ENCODE peak calls at places on chromosome 20, in nine cellular contexts. One of them, this sample, is unnamed.

GRCh38 chr20:62319346-62319909 is 16.6 kb downstream of the ADRM1 start:
- DNase-seq in fibroblast of lung: no peak
- DNase-seq in CD8-positive, alpha-beta T cell: peak; percentile 20
- DNase-seq in T follicular helper cell: no peak
- DNase-seq in lung: no peak
- DNase-seq in SIG-M5: no peak
- DNase-seq in memory B cell: no peak
- DNase-seq in astrocyte: no peak
- DNase-seq in stimulated activated CD4-positive, alpha-beta T cell treated with anti-CD3 and anti-CD28 coated beads, Interleukin-4, amount 100 ng/mL, for 48 hours: no peak
- DNase-seq in this sample: no peak

GRCh38 chr20:58228484-58229197 is at the start of gene ANKRD60:
- DNase-seq in fibroblast of lung: peak; percentile 78
- DNase-seq in CD8-positive, alpha-beta T cell: peak; percentile 86
- DNase-seq in T follicular helper cell: peak; percentile 67
- DNase-seq in lung: no peak
- DNase-seq in SIG-M5: no peak
- DNase-seq in memory B cell: peak; percentile 46
- DNase-seq in astrocyte: peak; percentile 65
- DNase-seq in stimulated activated CD4-positive, alpha-beta T cell treated with anti-CD3 and anti-CD28 coated beads, Interleukin-4, amount 100 ng/mL, for 48 hours: no peak
- DNase-seq in this sample: no peak

GRCh38 chr20:16020971-16021370 is 552.3 kb downstream of the KIF16B start:
- DNase-seq in fibroblast of lung: peak; percentile 56
- DNase-seq in CD8-positive, alpha-beta T cell: no peak
- DNase-seq in T follicular helper cell: no peak
- DNase-seq in lung: no peak
- DNase-seq in SIG-M5: no peak
- DNase-seq in memory B cell: no peak
- DNase-seq in astrocyte: peak; percentile 49
- DNase-seq in stimulated activated CD4-positive, alpha-beta T cell treated with anti-CD3 and anti-CD28 coated beads, Interleukin-4, amount 100 ng/mL, for 48 hours: no peak
- DNase-seq in this sample: no peak

GRCh38 chr20:59300341-59301081 is at the start of gene EDN3:
- DNase-seq in fibroblast of lung: no peak
- DNase-seq in CD8-positive, alpha-beta T cell: no peak
- DNase-seq in T follicular helper cell: no peak
- DNase-seq in lung: no peak
- DNase-seq in SIG-M5: no peak
- DNase-seq in memory B cell: no peak
- DNase-seq in astrocyte: no peak
- DNase-seq in stimulated activated CD4-positive, alpha-beta T cell treated with anti-CD3 and anti-CD28 coated beads, Interleukin-4, amount 100 ng/mL, for 48 hours: no peak
- DNase-seq in this sample: no peak

GRCh38 chr20:62313021-62313420 is 10.2 kb downstream of the ADRM1 start:
- DNase-seq in fibroblast of lung: no peak
- DNase-seq in CD8-positive, alpha-beta T cell: no peak
- DNase-seq in T follicular helper cell: no peak
- DNase-seq in lung: no peak
- DNase-seq in SIG-M5: no peak
- DNase-seq in memory B cell: no peak
- DNase-seq in astrocyte: no peak
- DNase-seq in stimulated activated CD4-positive, alpha-beta T cell treated with anti-CD3 and anti-CD28 coated beads, Interleukin-4, amount 100 ng/mL, for 48 hours: no peak
- DNase-seq in this sample: no peak

GRCh38 chr20:5780233-5781217 is 30.3 kb downstream of the SHLD1 start:
- DNase-seq in fibroblast of lung: peak; percentile 36
- DNase-seq in CD8-positive, alpha-beta T cell: no peak
- DNase-seq in T follicular helper cell: no peak
- DNase-seq in lung: no peak
- DNase-seq in SIG-M5: no peak
- DNase-seq in memory B cell: no peak
- DNase-seq in astrocyte: peak; percentile 29
- DNase-seq in stimulated activated CD4-positive, alpha-beta T cell treated with anti-CD3 and anti-CD28 coated beads, Interleukin-4, amount 100 ng/mL, for 48 hours: no peak
- DNase-seq in this sample: no peak

GRCh38 chr20:2890743-2891142 is 17.5 kb downstream of the PTPRA start:
- DNase-seq in fibroblast of lung: peak; percentile 41
- DNase-seq in CD8-positive, alpha-beta T cell: no peak
- DNase-seq in T follicular helper cell: no peak
- DNase-seq in lung: no peak
- DNase-seq in SIG-M5: no peak
- DNase-seq in memory B cell: no peak
- DNase-seq in astrocyte: peak; percentile 24
- DNase-seq in stimulated activated CD4-positive, alpha-beta T cell treated with anti-CD3 and anti-CD28 coated beads, Interleukin-4, amount 100 ng/mL, for 48 hours: no peak
- DNase-seq in this sample: no peak

GRCh38 chr20:46237221-46237620 is 71.1 kb downstream of the CDH22 start:
- DNase-seq in fibroblast of lung: no peak
- DNase-seq in CD8-positive, alpha-beta T cell: no peak
- DNase-seq in T follicular helper cell: no peak
- DNase-seq in lung: no peak
- DNase-seq in SIG-M5: no peak
- DNase-seq in memory B cell: no peak
- DNase-seq in astrocyte: no peak
- DNase-seq in stimulated activated CD4-positive, alpha-beta T cell treated with anti-CD3 and anti-CD28 coated beads, Interleukin-4, amount 100 ng/mL, for 48 hours: no peak
- DNase-seq in this sample: no peak

GRCh38 chr20:7399575-7399974 is 540.7 kb downstream of the HAO1 start:
- DNase-seq in fibroblast of lung: no peak
- DNase-seq in CD8-positive, alpha-beta T cell: no peak
- DNase-seq in T follicular helper cell: no peak
- DNase-seq in lung: no peak
- DNase-seq in SIG-M5: no peak
- DNase-seq in memory B cell: no peak
- DNase-seq in astrocyte: no peak
- DNase-seq in stimulated activated CD4-positive, alpha-beta T cell treated with anti-CD3 and anti-CD28 coated beads, Interleukin-4, amount 100 ng/mL, for 48 hours: no peak
- DNase-seq in this sample: no peak

GRCh38 chr20:43942661-43943285 is 28.1 kb downstream of the TOX2 start:
- DNase-seq in fibroblast of lung: peak; percentile 76
- DNase-seq in CD8-positive, alpha-beta T cell: no peak
- DNase-seq in T follicular helper cell: no peak
- DNase-seq in lung: no peak
- DNase-seq in SIG-M5: peak; percentile 75
- DNase-seq in memory B cell: no peak
- DNase-seq in astrocyte: peak; percentile 71
- DNase-seq in stimulated activated CD4-positive, alpha-beta T cell treated with anti-CD3 and anti-CD28 coated beads, Interleukin-4, amount 100 ng/mL, for 48 hours: no peak
- DNase-seq in this sample: no peak

GRCh38 chr20:32482251-32483220 is 102.6 kb downstream of the NOL4L start:
- DNase-seq in fibroblast of lung: peak; percentile 35
- DNase-seq in CD8-positive, alpha-beta T cell: no peak
- DNase-seq in T follicular helper cell: no peak
- DNase-seq in lung: no peak
- DNase-seq in SIG-M5: peak; percentile 29
- DNase-seq in memory B cell: no peak
- DNase-seq in astrocyte: no peak
- DNase-seq in stimulated activated CD4-positive, alpha-beta T cell treated with anti-CD3 and anti-CD28 coated beads, Interleukin-4, amount 100 ng/mL, for 48 hours: no peak
- DNase-seq in this sample: no peak

GRCh38 chr20:45449528-45449927 is 20.0 kb upstream of the WFDC2 start:
- DNase-seq in fibroblast of lung: no peak
- DNase-seq in CD8-positive, alpha-beta T cell: no peak
- DNase-seq in T follicular helper cell: no peak
- DNase-seq in lung: no peak
- DNase-seq in SIG-M5: no peak
- DNase-seq in memory B cell: no peak
- DNase-seq in astrocyte: no peak
- DNase-seq in stimulated activated CD4-positive, alpha-beta T cell treated with anti-CD3 and anti-CD28 coated beads, Interleukin-4, amount 100 ng/mL, for 48 hours: no peak
- DNase-seq in this sample: no peak

GRCh38 chr20:34302312-34302722 is 838 bp downstream of the AHCY start:
- DNase-seq in fibroblast of lung: peak; percentile 57
- DNase-seq in CD8-positive, alpha-beta T cell: no peak
- DNase-seq in T follicular helper cell: no peak
- DNase-seq in lung: no peak
- DNase-seq in SIG-M5: no peak
- DNase-seq in memory B cell: no peak
- DNase-seq in astrocyte: peak; percentile 41
- DNase-seq in stimulated activated CD4-positive, alpha-beta T cell treated with anti-CD3 and anti-CD28 coated beads, Interleukin-4, amount 100 ng/mL, for 48 hours: no peak
- DNase-seq in this sample: no peak

GRCh38 chr20:36183155-36183944 is 28.8 kb downstream of the EPB41L1 start:
- DNase-seq in fibroblast of lung: no peak
- DNase-seq in CD8-positive, alpha-beta T cell: no peak
- DNase-seq in T follicular helper cell: no peak
- DNase-seq in lung: no peak
- DNase-seq in SIG-M5: no peak
- DNase-seq in memory B cell: no peak
- DNase-seq in astrocyte: no peak
- DNase-seq in stimulated activated CD4-positive, alpha-beta T cell treated with anti-CD3 and anti-CD28 coated beads, Interleukin-4, amount 100 ng/mL, for 48 hours: no peak
- DNase-seq in this sample: no peak

GRCh38 chr20:2256132-2256531 is 39.7 kb upstream of the TGM3 start:
- DNase-seq in fibroblast of lung: no peak
- DNase-seq in CD8-positive, alpha-beta T cell: no peak
- DNase-seq in T follicular helper cell: no peak
- DNase-seq in lung: no peak
- DNase-seq in SIG-M5: no peak
- DNase-seq in memory B cell: no peak
- DNase-seq in astrocyte: no peak
- DNase-seq in stimulated activated CD4-positive, alpha-beta T cell treated with anti-CD3 and anti-CD28 coated beads, Interleukin-4, amount 100 ng/mL, for 48 hours: no peak
- DNase-seq in this sample: no peak

GRCh38 chr20:10414982-10415650 is 18.9 kb downstream of the MKKS start:
- DNase-seq in fibroblast of lung: peak; percentile 42
- DNase-seq in CD8-positive, alpha-beta T cell: no peak
- DNase-seq in T follicular helper cell: no peak
- DNase-seq in lung: no peak
- DNase-seq in SIG-M5: no peak
- DNase-seq in memory B cell: no peak
- DNase-seq in astrocyte: peak; percentile 23
- DNase-seq in stimulated activated CD4-positive, alpha-beta T cell treated with anti-CD3 and anti-CD28 coated beads, Interleukin-4, amount 100 ng/mL, for 48 hours: no peak
- DNase-seq in this sample: no peak

GRCh38 chr20:22833851-22834250 is 201.3 kb upstream of the SSTR4 start:
- DNase-seq in fibroblast of lung: no peak
- DNase-seq in CD8-positive, alpha-beta T cell: no peak
- DNase-seq in T follicular helper cell: no peak
- DNase-seq in lung: no peak
- DNase-seq in SIG-M5: no peak
- DNase-seq in memory B cell: no peak
- DNase-seq in astrocyte: no peak
- DNase-seq in stimulated activated CD4-positive, alpha-beta T cell treated with anti-CD3 and anti-CD28 coated beads, Interleukin-4, amount 100 ng/mL, for 48 hours: no peak
- DNase-seq in this sample: no peak